ENCODE peak calls at places on chromosome 9, in eight cellular contexts. N is MV-4-11; K is renal cortical epithelial cell; J is heart right ventricle; A is putamen; Y is upper lobe of right lung; S is DMS53; C is stimulated activated CD8-positive, alpha-beta memory T cell treated with anti-CD3 and anti-CD28 coated beads, Interleukin-7, amount 100 ng/mL, for 24 hours. G is an unnamed sample.

GRCh38 chr9:123717581-123717980 is 212.3 kb downstream of the DENND1A start:
- DNase-seq in N (no peak), K (no peak), J (no peak), A (no peak), Y (no peak), S (no peak), C (no peak), G (no peak)

GRCh38 chr9:114799441-114799840 is 6.4 kb downstream of the TNFSF15 start:
- DNase-seq in N (no peak), K (peak; percentile 61), J (no peak), A (no peak), Y (no peak), S (peak; percentile 14), C (no peak), G (no peak)

GRCh38 chr9:38437193-38437823 is 13.1 kb upstream of the IGFBPL1 start:
- DNase-seq in N (peak; percentile 51), K (peak; percentile 67), J (no peak), A (no peak), Y (no peak), S (peak; percentile 68), C (no peak), G (peak; percentile 74)

GRCh38 chr9:123319541-123320339 is 36.3 kb upstream of the CRB2 start:
- DNase-seq in N (no peak), K (no peak), J (no peak), A (no peak), Y (no peak), S (no peak), C (no peak), G (no peak)

GRCh38 chr9:16626577-16627130 is 243.8 kb downstream of the BNC2 start:
- DNase-seq in N (peak; percentile 80), K (peak; percentile 95), J (no peak), A (no peak), Y (no peak), S (peak; percentile 70), C (no peak), G (peak; percentile 74)

GRCh38 chr9:95808001-95808400 is 67.5 kb upstream of the ERCC6L2 start:
- DNase-seq in N (no peak), K (peak; percentile 75), J (no peak), A (no peak), Y (no peak), S (no peak), C (no peak), G (no peak)

GRCh38 chr9:20135119-20135697 is 346.4 kb upstream of the SLC24A2 start:
- DNase-seq in N (no peak), K (no peak), J (no peak), A (no peak), Y (no peak), S (no peak), C (no peak), G (no peak)

GRCh38 chr9:107819772-107820171 is 330.2 kb upstream of the KLF4 start:
- DNase-seq in N (no peak), K (no peak), J (no peak), A (no peak), Y (peak; percentile 75), S (peak; percentile 91), C (no peak), G (no peak)

G was measured in AG20443.